ENCODE peak calls at places on chromosome 5, in five cellular contexts. B, T, N, U and C are unnamed samples.

GRCh38 chr5:109700516-109701174 is 10.9 kb downstream of the MAN2A1 start:
- DNase-seq in B (no peak), N (no peak), T (no peak), U (no peak), C (no peak)

GRCh38 chr5:78979899-78980298 is 5.2 kb downstream of the ARSB start:
- DNase-seq in N (no peak), B (no peak), T (no peak), U (peak), C (no peak)

GRCh38 chr5:169431386-169431785 is 130.4 kb upstream of the SLIT3 start:
- DNase-seq in B (no peak), N (no peak), U (no peak), T (no peak), C (no peak)

GRCh38 chr5:68681929-68682328 is 411.9 kb upstream of the SLC30A5 start:
- DNase-seq in B (no peak), N (no peak), T (no peak), U (no peak), C (no peak)

GRCh38 chr5:178244566-178244965 is 12.0 kb upstream of the PHYKPL start:
- DNase-seq in N (no peak), U (no peak), B (no peak), T (no peak), C (no peak)

GRCh38 chr5:157046041-157046440 is 12.9 kb downstream of the HAVCR1 start:
- DNase-seq in T (no peak), U (no peak), N (peak), B (no peak), C (no peak)

GRCh38 chr5:129113867-129114266 is 19.3 kb downstream of the ISOC1 start:
- DNase-seq in U (no peak), B (no peak), N (no peak), T (no peak), C (no peak)

GRCh38 chr5:138819065-138819464 is 56.1 kb downstream of the LRRTM2 start:
- DNase-seq in T (no peak), B (no peak), N (no peak), U (no peak), C (no peak)

GRCh38 chr5:162752612-162753011 is 684.8 kb upstream of the CCNG1 start:
- DNase-seq in N (no peak), B (no peak), U (no peak), T (no peak), C (no peak)

GRCh38 chr5:133245191-133246052 is 193.6 kb downstream of the HSPA4 start:
- DNase-seq in T (no peak), B (no peak), N (peak), U (no peak), C (no peak)

GRCh38 chr5:7754997-7755596 is 95.8 kb downstream of the CFAP90 start:
- DNase-seq in N (no peak), U (peak), T (peak), B (peak), C (peak)

GRCh38 chr5:1997640-1998347 is 115.1 kb upstream of the IRX4 start:
- DNase-seq in B (no peak), U (no peak), T (no peak), N (no peak), C (no peak)

GRCh38 chr5:43750809-43751208 is 147.8 kb downstream of the NNT start:
- DNase-seq in U (no peak), T (no peak), B (no peak), N (no peak), C (no peak)

GRCh38 chr5:124580925-124581821 is 165.3 kb downstream of the ZNF608 start:
- DNase-seq in U (no peak), T (peak), B (no peak), N (no peak), C (peak)

GRCh38 chr5:757931-758697 is 26.4 kb downstream of the ZDHHC11B start:
- DNase-seq in T (peak), U (peak), B (peak), N (no peak), C (peak)

GRCh38 chr5:59285300-59286017 is 608.1 kb downstream of the PDE4D start:
- DNase-seq in B (no peak), T (no peak), N (no peak), U (no peak), C (no peak)

GRCh38 chr5:35694481-35694880 is 76.8 kb downstream of the SPEF2 start:
- DNase-seq in N (no peak), T (no peak), U (no peak), B (no peak), C (no peak)

GRCh38 chr5:79181419-79182022 is 54.4 kb upstream of the JMY start:
- DNase-seq in T (no peak), B (no peak), N (no peak), U (peak), C (no peak)

GRCh38 chr5:178651046-178651810 is 24.4 kb upstream of the CLK4 start:
- DNase-seq in U (no peak), N (peak), T (no peak), B (no peak), C (no peak)

GRCh38 chr5:78691073-78691960 is 42.7 kb upstream of the LHFPL2 start:
- DNase-seq in B (no peak), N (no peak), U (no peak), T (no peak), C (no peak)

GRCh38 chr5:78005021-78005785 is 229.1 kb upstream of the TBCA start:
- DNase-seq in B (no peak), U (no peak), N (peak), T (no peak), C (no peak)

GRCh38 chr5:153974131-153974812 is 64.4 kb downstream of the FAM114A2 start:
- DNase-seq in B (peak), T (peak), U (peak), N (no peak), C (peak)

GRCh38 chr5:41748631-41749030 is 121.6 kb downstream of the OXCT1 start:
- DNase-seq in T (no peak), N (peak), U (no peak), B (peak), C (no peak)

GRCh38 chr5:112063191-112063590 is 306.2 kb upstream of the NREP start:
- DNase-seq in B (no peak), T (no peak), N (no peak), U (no peak), C (no peak)

GRCh38 chr5:142110046-142110531 is 1.5 kb downstream of the NDFIP1 start:
- DNase-seq in T (no peak), B (peak), U (peak), N (peak), C (no peak)
- TF ChIP-seq CTCF in T (no peak), B (no peak), U (no peak), N (peak), C (no peak)

DNA sequence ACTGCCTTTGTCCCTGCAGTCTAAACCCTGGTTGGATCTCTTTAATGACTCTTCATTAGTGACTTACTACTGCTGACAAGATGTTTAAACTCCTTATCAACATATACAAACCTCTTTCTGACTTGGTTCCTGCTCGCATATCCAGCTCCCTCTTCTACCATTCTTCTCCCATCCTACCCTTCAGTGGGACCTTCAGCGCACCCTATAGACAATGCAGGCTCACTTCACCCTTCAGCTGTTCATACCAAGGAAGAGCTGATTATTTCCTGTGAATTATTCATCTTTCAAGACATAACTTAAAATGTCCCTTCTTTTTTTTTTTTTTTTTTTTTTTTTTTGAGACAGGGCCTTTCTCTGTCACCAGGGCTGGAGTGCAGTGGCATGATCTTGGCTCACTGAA is 436.5 kb downstream of the KIAA0825 start:
- DNase-seq in U (no peak), T (peak), N (no peak), B (no peak), C (no peak)
- TF ChIP-seq CTCF in U (peak), T (no peak), N (no peak), B (peak), C (no peak)

GRCh38 chr5:13218518-13218917 is 726.0 kb downstream of the DNAH5 start:
- DNase-seq in U (no peak), B (no peak), N (no peak), T (peak), C (peak)
- TF ChIP-seq CTCF in U (no peak), B (no peak), N (no peak), T (peak), C (no peak)

DNA sequence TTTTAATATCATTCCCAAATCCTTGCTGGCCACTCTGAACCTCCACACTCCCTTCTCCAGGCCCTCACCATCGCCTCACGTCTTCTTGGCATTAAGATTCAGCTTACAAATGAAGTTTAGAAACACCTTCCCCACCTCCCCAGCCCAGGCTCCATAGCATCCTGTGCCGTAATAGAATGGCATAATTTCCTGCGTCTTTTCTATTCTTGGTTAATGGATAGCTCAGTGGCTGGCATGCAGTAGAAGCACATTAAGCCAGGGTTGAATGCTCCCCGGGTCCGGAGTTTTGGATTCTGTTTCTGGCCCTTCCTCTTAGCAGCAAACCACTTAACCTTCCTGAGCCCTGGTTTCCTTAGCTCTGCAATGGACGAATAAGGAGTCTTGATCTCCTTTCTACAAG is 13.8 kb downstream of the WWC1 start:
- DNase-seq in B (no peak), T (no peak), U (no peak), N (no peak), C (no peak)
- TF ChIP-seq CTCF in B (no peak), T (no peak), U (no peak), N (no peak), C (no peak)

GRCh38 chr5:140246378-140247122 is 56.4 kb downstream of the PFDN1 start:
- DNase-seq in B (no peak), U (no peak), N (peak), T (no peak), C (no peak)
- TF ChIP-seq CTCF in B (no peak), U (no peak), N (no peak), T (no peak), C (no peak)

GRCh38 chr5:6197427-6197826 is 180.9 kb downstream of the MED10 start:
- DNase-seq in T (no peak), U (no peak), B (no peak), N (no peak), C (no peak)

GRCh38 chr5:6201626-6202025 is 176.7 kb downstream of the MED10 start:
- DNase-seq in U (no peak), T (no peak), B (no peak), N (no peak), C (no peak)

GRCh38 chr5:6202113-6202512 is 176.2 kb downstream of the MED10 start:
- DNase-seq in U (no peak), N (no peak), B (no peak), T (no peak), C (no peak)

GRCh38 chr5:6202615-6203365 is 175.6 kb downstream of the MED10 start:
- DNase-seq in B (peak), U (no peak), N (no peak), T (peak), C (peak)
- TF ChIP-seq CTCF in B (no peak), U (peak), N (no peak), T (no peak), C (peak)

GRCh38 chr5:61327761-61328753 is 4.0 kb upstream of the ZSWIM6 start:
- DNase-seq in U (peak), T (no peak), B (peak), N (peak), C (no peak)
- TF ChIP-seq CTCF in U (no peak), T (no peak), B (no peak), N (no peak), C (no peak)